ENCODE peak calls at places on chromosomes 16 and 17, in six cellular contexts. M, W, J, Z, A and Y are unnamed samples.

GRCh38 chr17:69213059-69213813 is 15.4 kb downstream of the ABCA10 start:
- DNase-seq in J (no peak), Z (no peak), W (no peak), A (no peak), M (no peak), Y (no peak)

GRCh38 chr17:73278465-73279453 is 17.1 kb upstream of the CPSF4L start:
- DNase-seq in A (no peak), M (no peak), Z (no peak), J (peak; percentile 64), W (peak; percentile 82), Y (no peak)

GRCh38 chr17:81500026-81500425 is 12.6 kb downstream of the ACTG1 start:
- DNase-seq in W (no peak), M (no peak), J (no peak), Z (no peak), A (no peak), Y (no peak)

GRCh38 chr17:74527756-74528155 is 3.5 kb downstream of the CD300LB start:
- DNase-seq in M (peak; percentile 34), Z (no peak), W (no peak), A (no peak), J (no peak), Y (no peak)

GRCh38 chr16:8173111-8173644 is 417.1 kb downstream of the TMEM114 start:
- DNase-seq in Z (no peak), W (peak; percentile 33), M (no peak), J (peak; percentile 76), A (peak; percentile 28), Y (no peak)

GRCh38 chr17:7004398-7005253 is 7.8 kb upstream of the RNASEK start:
- DNase-seq in M (no peak), Z (no peak), A (peak; percentile 54), J (peak; percentile 56), W (no peak), Y (no peak)

GRCh38 chr16:79278506-79278905 is 322.0 kb downstream of the MAF start:
- DNase-seq in M (no peak), Z (no peak), J (peak; percentile 80), A (no peak), W (no peak), Y (no peak)

GRCh38 chr17:39197380-39198185 is at the start of gene CACNB1:
- DNase-seq in A (peak; percentile 65), J (peak; percentile 87), W (no peak), M (peak; percentile 68), Z (no peak), Y (peak; percentile 18)

GRCh38 chr17:64061157-64061898 is 40.9 kb upstream of the ICAM2 start:
- DNase-seq in J (peak; percentile 19), A (peak; percentile 36), Z (no peak), W (no peak), M (no peak), Y (no peak)

GRCh38 chr17:12958786-12959185 is 59.0 kb downstream of the ELAC2 start:
- DNase-seq in Z (no peak), W (no peak), A (peak; percentile 60), M (no peak), J (no peak), Y (no peak)

GRCh38 chr17:8735336-8735939 is 9.2 kb downstream of the CCDC42 start:
- DNase-seq in M (no peak), A (no peak), J (no peak), Z (no peak), W (no peak), Y (no peak)

GRCh38 chr16:57829969-57830360 is 27.7 kb upstream of the KIFC3 start:
- DNase-seq in M (no peak), A (no peak), W (no peak), J (no peak), Z (no peak), Y (no peak)

GRCh38 chr17:60514053-60514452 is 12.0 kb downstream of the APPBP2 start:
- DNase-seq in W (no peak), Z (no peak), J (no peak), A (no peak), M (no peak), Y (no peak)

GRCh38 chr16:72905581-72905980 is 142.3 kb downstream of the ZFHX3 start:
- DNase-seq in M (no peak), J (no peak), A (peak; percentile 79), W (no peak), Z (no peak), Y (no peak)

GRCh38 chr17:38507436-38507835 is 79.2 kb downstream of the ARHGAP23 start:
- DNase-seq in W (no peak), J (no peak), A (no peak), Z (no peak), M (no peak), Y (no peak)

GRCh38 chr16:72637306-72637705 is 410.6 kb downstream of the ZFHX3 start:
- DNase-seq in M (no peak), W (no peak), A (peak; percentile 77), Z (no peak), J (no peak), Y (peak; percentile 34)

GRCh38 chr17:77644981-77645380 is 313.5 kb upstream of the TNRC6C start:
- DNase-seq in W (no peak), M (no peak), J (peak; percentile 50), Z (no peak), A (no peak), Y (no peak)

GRCh38 chr16:55118701-55119260 is 188.1 kb downstream of the IRX5 start:
- DNase-seq in M (no peak), J (no peak), W (no peak), A (no peak), Z (no peak), Y (no peak)

GRCh38 chr17:15998031-15998574 is 1.4 kb downstream of the ZSWIM7 start:
- DNase-seq in A (no peak), M (no peak), W (no peak), J (no peak), Z (no peak), Y (no peak)

GRCh38 chr17:77493238-77493812 is 352.6 kb downstream of the SEC14L1 start:
- DNase-seq in A (no peak), W (no peak), M (no peak), J (peak; percentile 48), Z (no peak), Y (no peak)

GRCh38 chr16:48384305-48384981 is 770 bp downstream of the SIAH1 start:
- DNase-seq in A (peak; percentile 40), J (peak; percentile 74), M (peak; percentile 58), W (peak; percentile 44), Z (no peak), Y (no peak)

GRCh38 chr17:79797492-79798295 is 817 bp upstream of the CBX8 start:
- DNase-seq in Z (no peak), J (no peak), W (no peak), A (no peak), M (no peak), Y (no peak)

GRCh38 chr16:72890587-72890986 is 157.3 kb downstream of the ZFHX3 start:
- DNase-seq in A (no peak), Z (no peak), W (no peak), M (no peak), J (no peak), Y (no peak)

GRCh38 chr17:27354051-27354490 is 60.2 kb downstream of the WSB1 start:
- DNase-seq in W (no peak), A (no peak), M (no peak), J (no peak), Z (no peak), Y (no peak)
- TF ChIP-seq CTCF in W (no peak), A (no peak), M (no peak), J (no peak), Z (peak; percentile 45), Y (no peak)

DNA sequence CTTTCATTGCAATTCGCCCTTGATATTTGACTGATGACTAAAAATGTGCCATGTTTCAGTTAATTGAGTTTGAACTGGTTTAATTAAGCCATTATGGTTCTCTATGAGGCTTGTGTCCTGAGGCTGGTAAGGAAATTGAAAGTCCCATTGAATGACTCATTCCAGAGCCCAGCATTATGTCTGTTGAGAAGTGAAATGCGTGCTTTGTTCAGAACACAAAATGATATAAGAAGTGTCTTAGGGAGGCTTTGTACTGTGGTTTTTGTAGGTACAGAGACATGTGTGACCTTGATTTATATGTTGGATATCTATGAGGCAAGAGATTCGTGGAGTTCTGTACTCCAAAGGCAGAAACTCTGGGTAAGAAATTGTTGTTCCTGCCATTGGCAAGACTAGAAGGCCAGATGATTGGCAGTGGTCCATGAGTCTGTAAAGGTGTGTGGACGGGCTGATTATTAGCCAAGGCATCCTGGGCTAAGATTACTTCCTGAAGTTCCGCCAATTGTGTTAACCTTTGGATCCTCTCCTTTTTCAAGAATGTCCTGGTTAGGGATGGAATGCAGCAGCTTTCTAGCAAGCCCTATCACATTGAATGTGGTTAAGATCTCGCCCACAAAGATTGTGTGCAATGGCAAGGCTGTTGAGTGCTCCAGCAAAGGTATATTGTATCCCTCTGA is 103.7 kb downstream of the NPIPB5 start:
- DNase-seq in A (no peak), J (peak; percentile 75), Z (no peak), W (peak; percentile 50), M (peak; percentile 36), Y (no peak)
- H3K27ac ChIP-seq in A (no peak overlapping the region), J (peak overlapping the region; percentile 20), Z (no peak overlapping the region), W (peak overlapping the region; percentile 33), M (no peak overlapping the region), Y (no peak overlapping the region)

GRCh38 chr17:5785343-5785742 is 201.0 kb upstream of the NLRP1 start:
- DNase-seq in Z (no peak), M (no peak), W (no peak), J (no peak), A (peak; percentile 76), Y (no peak)

GRCh38 chr17:5786510-5786875 is 202.2 kb upstream of the NLRP1 start:
- DNase-seq in M (no peak), Z (no peak), J (no peak), A (no peak), W (no peak), Y (no peak)

GRCh38 chr17:5783851-5784250 is 199.5 kb upstream of the NLRP1 start:
- DNase-seq in M (no peak), Z (no peak), J (no peak), W (no peak), A (no peak), Y (no peak)

GRCh38 chr17:5784791-5785190 is 200.5 kb upstream of the NLRP1 start:
- DNase-seq in A (no peak), J (no peak), Z (no peak), M (no peak), W (no peak), Y (no peak)

GRCh38 chr17:5785867-5786509 is 201.7 kb upstream of the NLRP1 start:
- DNase-seq in Z (no peak), J (no peak), W (no peak), M (no peak), A (peak; percentile 91), Y (peak; percentile 51)
- H3K27me3 ChIP-seq in Z (no peaks in the 10 kb centered on the region), J (no peaks in the 10 kb centered on the region), W (peaks cover 24% of the 10 kb centered on the region), M (no peaks in the 10 kb centered on the region), A (no peaks in the 10 kb centered on the region), Y (no peaks in the 10 kb centered on the region)

DNA sequence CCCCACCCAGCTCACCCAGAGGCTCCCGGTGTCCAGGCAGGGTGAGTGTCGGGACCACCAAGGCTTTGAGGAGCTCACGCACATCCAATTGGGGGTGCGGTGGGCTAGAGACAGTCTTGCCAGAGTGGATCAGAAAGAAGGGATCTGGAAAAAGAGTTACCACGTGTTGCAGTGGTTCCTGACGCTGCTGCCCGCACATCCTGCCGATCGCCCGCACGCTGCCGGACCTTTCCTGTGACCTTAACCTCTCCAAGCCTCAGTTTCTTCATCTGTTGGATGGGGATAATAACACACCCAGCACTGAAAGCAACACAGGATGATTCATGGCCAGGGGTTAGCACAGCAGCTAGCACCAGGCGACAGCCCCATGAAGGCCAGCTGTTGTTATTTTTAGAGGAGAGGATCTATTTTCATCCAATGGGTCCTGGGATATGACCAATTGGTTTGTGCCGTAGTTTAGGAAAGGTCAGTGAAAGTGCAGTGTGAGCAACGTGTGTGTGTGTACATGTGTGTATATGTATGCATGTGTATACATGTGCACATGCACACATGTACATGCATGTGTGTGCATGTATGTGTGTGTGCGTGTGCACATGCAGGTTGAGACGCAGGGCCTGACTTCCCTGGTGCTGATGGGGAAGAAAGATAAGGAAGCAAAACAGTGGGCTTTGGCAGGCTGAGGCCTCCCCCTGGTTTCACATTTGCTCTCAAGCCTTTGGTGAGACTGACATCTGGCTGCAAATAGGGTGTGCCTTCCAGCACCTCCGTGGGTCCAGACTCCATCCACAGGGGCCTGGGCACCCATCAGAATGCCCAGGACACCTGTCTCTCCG is 2.6 kb downstream of the ITGAX start:
- DNase-seq in M (no peak), Z (no peak), A (no peak), W (no peak), J (peak; percentile 44), Y (no peak)
- TF ChIP-seq CTCF in M (no peak), Z (no peak), A (no peak), W (no peak), J (no peak), Y (no peak)